ENCODE peak calls at places on chromosomes 4 and X, in ten cellular contexts. V, P, C, R, U, J, W, N, L and X are unnamed samples.

GRCh38 chr4:8267077-8267476 is 2.5 kb upstream of the HTRA3 start:
- DNase-seq in V (no peak), P (peak; percentile 88), C (no peak), R (no peak), U (peak; percentile 62), J (peak; percentile 79), W (peak; percentile 71), N (peak; percentile 81), L (peak; percentile 83), X (no peak)

GRCh38 chrX:50697691-50698090 is 116.3 kb downstream of the SHROOM4 start:
- DNase-seq in V (no peak), P (peak; percentile 81), C (no peak), R (peak; percentile 55), U (peak; percentile 69), J (no peak), W (no peak), N (peak; percentile 44), L (no peak), X (peak; percentile 22)

GRCh38 chrX:74080165-74080564 is 223.8 kb upstream of the ZCCHC13 start:
- DNase-seq in V (no peak), P (no peak), C (no peak), R (peak; percentile 26), U (peak; percentile 9), J (no peak), W (no peak), N (no peak), L (no peak), X (no peak)

GRCh38 chr4:149120331-149121014 is 678.3 kb upstream of the NR3C2 start:
- DNase-seq in V (no peak), P (peak; percentile 6), C (no peak), R (no peak), U (peak; percentile 26), J (no peak), W (no peak), N (no peak), L (no peak), X (no peak)

GRCh38 chrX:22135171-22135711 is 103.1 kb downstream of the PHEX start:
- DNase-seq in V (no peak), P (peak; percentile 50), C (no peak), R (peak; percentile 73), U (peak; percentile 78), J (no peak), W (no peak), N (no peak), L (no peak), X (no peak)

GRCh38 chrX:44954562-44954961 is 81.6 kb downstream of the KDM6A start:
- DNase-seq in V (no peak), P (no peak), C (no peak), R (no peak), U (no peak), J (no peak), W (no peak), N (no peak), L (no peak), X (no peak)

GRCh38 chr4:60081839-60082238 is 1118.3 kb upstream of the ADGRL3 start:
- DNase-seq in V (no peak), P (no peak), C (no peak), R (no peak), U (no peak), J (no peak), W (no peak), N (no peak), L (no peak), X (no peak)

GRCh38 chrX:32514986-32515385 is 696.4 kb downstream of the DMD start:
- DNase-seq in V (no peak), P (no peak), C (no peak), R (no peak), U (no peak), J (no peak), W (no peak), N (no peak), L (no peak), X (no peak)

GRCh38 chr4:111991797-111992196 is 153.5 kb upstream of the FAM241A start:
- DNase-seq in V (no peak), P (peak; percentile 30), C (no peak), R (peak; percentile 81), U (peak; percentile 92), J (peak; percentile 12), W (peak; percentile 39), N (peak; percentile 51), L (no peak), X (peak; percentile 2)

GRCh38 chr4:186844059-186844681 is 120.5 kb upstream of the FAT1 start:
- DNase-seq in V (no peak), P (peak; percentile 68), C (no peak), R (no peak), U (peak; percentile 59), J (peak; percentile 45), W (peak; percentile 24), N (peak; percentile 25), L (no peak), X (no peak)

GRCh38 chrX:3345281-3346081 is 971 bp downstream of the MXRA5 start:
- DNase-seq in V (no peak), P (peak; percentile 66), C (no peak), R (peak; percentile 63), U (peak; percentile 34), J (peak; percentile 2), W (peak; percentile 25), N (peak; percentile 66), L (no peak), X (no peak)

GRCh38 chrX:6449946-6450345 is 85.0 kb downstream of the VCX3A start:
- DNase-seq in V (no peak), P (no peak), C (no peak), R (no peak), U (no peak), J (no peak), W (no peak), N (no peak), L (no peak), X (no peak)

GRCh38 chr4:54085284-54085683 is 14.7 kb upstream of the GSX2 start:
- DNase-seq in V (no peak), P (peak; percentile 80), C (peak; percentile 78), R (peak; percentile 93), U (peak; percentile 97), J (no peak), W (no peak), N (no peak), L (no peak), X (no peak)

GRCh38 chr4:75908555-75908954 is 6.3 kb upstream of the PPEF2 start:
- DNase-seq in V (no peak), P (peak; percentile 69), C (no peak), R (no peak), U (no peak), J (no peak), W (no peak), N (no peak), L (no peak), X (no peak)
- TF ChIP-seq CTCF in V (no peak), P (no peak), C (no peak), R (no peak), U (no peak), J (no peak), W (no peak), N (no peak), L (no peak), X (no peak)

GRCh38 chrX:115018944-115019343 is 1.5 kb upstream of the IL13RA2 start:
- DNase-seq in V (no peak), P (no peak), C (no peak), R (peak; percentile 38), U (peak; percentile 72), J (no peak), W (no peak), N (no peak), L (no peak), X (no peak)

GRCh38 chrX:115021121-115021520 is 3.7 kb upstream of the IL13RA2 start:
- DNase-seq in V (no peak), P (peak; percentile 54), C (no peak), R (no peak), U (no peak), J (no peak), W (no peak), N (no peak), L (no peak), X (no peak)

GRCh38 chrX:115017455-115017854 is at the start of gene IL13RA2:
- DNase-seq in V (no peak), P (no peak), C (no peak), R (no peak), U (peak; percentile 34), J (no peak), W (no peak), N (no peak), L (peak; percentile 33), X (no peak)

GRCh38 chrX:115013705-115014104 is 3.7 kb downstream of the IL13RA2 start:
- DNase-seq in V (no peak), P (peak; percentile 68), C (no peak), R (peak; percentile 48), U (peak; percentile 51), J (no peak), W (no peak), N (no peak), L (no peak), X (no peak)

DNA sequence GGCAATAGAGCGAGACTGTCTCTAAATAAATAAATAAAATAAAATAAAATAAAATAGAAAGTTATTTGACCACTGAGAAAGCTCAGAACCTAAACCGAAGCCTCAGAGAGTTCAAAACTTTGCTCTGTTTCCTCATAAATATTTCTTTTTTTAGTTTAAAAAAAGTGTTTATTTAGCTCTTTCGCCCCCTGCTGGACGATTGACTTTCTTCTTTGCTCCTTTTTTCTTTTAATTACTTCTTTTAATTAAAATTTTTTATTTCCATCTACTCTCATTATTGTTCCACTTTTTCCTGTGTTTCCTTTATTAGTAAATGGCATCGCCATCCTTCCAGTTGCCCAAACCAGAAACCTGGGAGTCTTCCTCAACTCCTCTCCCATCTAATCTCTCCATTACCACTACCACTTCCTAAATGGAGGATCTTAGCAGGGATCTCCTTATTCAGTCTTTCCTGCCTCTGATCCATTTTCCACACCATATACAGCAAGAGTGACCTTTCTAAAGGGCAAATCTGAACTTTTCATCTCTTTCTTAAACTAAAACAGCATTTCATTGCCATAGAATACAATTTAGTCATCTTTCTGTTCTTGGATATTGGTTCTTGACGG is 728 bp upstream of the IL13RA2 start:
- DNase-seq in V (no peak), P (no peak), C (no peak), R (no peak), U (peak; percentile 27), J (peak; percentile 9), W (no peak), N (peak; percentile 25), L (no peak), X (no peak)
- TF ChIP-seq CTCF in V (no peak), P (peak; percentile 8), C (peak; percentile 24), R (peak; percentile 30), U (peak; percentile 33), J (no peak), W (no peak), N (peak; percentile 50), L (peak; percentile 49), X (peak; percentile 17)

DNA sequence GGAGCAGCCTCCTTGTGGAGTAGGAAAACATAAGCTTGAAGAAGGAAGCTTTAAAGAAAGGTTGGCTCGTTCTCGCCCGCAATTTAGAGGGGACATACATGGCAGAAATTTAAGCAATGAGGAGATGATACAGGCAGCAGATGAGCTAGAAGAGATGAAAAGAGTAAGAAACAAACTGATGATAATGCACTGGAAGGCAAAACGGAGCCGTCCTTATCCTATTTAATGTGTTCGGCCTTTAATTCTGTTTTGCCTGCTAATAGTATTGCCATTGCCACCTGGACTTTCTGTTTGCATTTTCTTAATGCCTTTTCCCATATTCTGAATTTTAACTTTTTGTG is 1.4 kb downstream of the TCEAL1 start:
- DNase-seq in V (no peak), P (no peak), C (no peak), R (no peak), U (no peak), J (no peak), W (no peak), N (no peak), L (no peak), X (no peak)
- TF ChIP-seq CTCF in V (no peak), P (no peak), C (no peak), R (no peak), U (no peak), J (no peak), W (no peak), N (no peak), L (no peak), X (no peak)

GRCh38 chr4:76626686-76627465 is 191.8 kb downstream of the SHROOM3 start:
- DNase-seq in V (no peak), P (peak; percentile 44), C (no peak), R (no peak), U (peak; percentile 29), J (no peak), W (no peak), N (no peak), L (no peak), X (no peak)
- TF ChIP-seq CTCF in V (no peak), P (peak; percentile 50), C (no peak), R (peak; percentile 21), U (peak; percentile 39), J (no peak), W (no peak), N (no peak), L (peak; percentile 41), X (peak; percentile 12)